ENCODE peak calls at places on chromosomes 5 and 9, in five cellular contexts. A is Right ventricle myocardium superior, C is left colon, W is K562, J is left lung. L is an unnamed sample.

GRCh38 chr5:6404129-6404528 is 25.8 kb upstream of the MED10 start:
- ATAC-seq in A (no peak), C (no peak), W (no peak), J (no peak), L (no peak)

GRCh38 chr9:93286252-93287188 is 102.6 kb downstream of the WNK2 start:
- ATAC-seq in A (no peak), C (no peak), W (no peak), J (no peak), L (no peak)

GRCh38 chr5:82620957-82621600 is 342.9 kb upstream of the RPS23 start:
- ATAC-seq in A (no peak), C (no peak), W (no peak), J (peak; percentile 17), L (no peak)

GRCh38 chr5:57303985-57304384 is 130.1 kb downstream of the GPBP1 start:
- ATAC-seq in A (no peak), C (no peak), W (peak; percentile 51), J (no peak), L (no peak)

GRCh38 chr5:151174612-151175101 is 17.1 kb upstream of the ANXA6 start:
- ATAC-seq in A (peak; percentile 53), C (no peak), W (no peak), J (peak; percentile 24), L (no peak)

GRCh38 chr9:136242908-136243525 is 2.6 kb downstream of the QSOX2 start:
- ATAC-seq in A (no peak), C (no peak), W (peak; percentile 36), J (no peak), L (no peak)

GRCh38 chr5:151721812-151722391 is 35.2 kb upstream of the SPARC start:
- ATAC-seq in A (no peak), C (peak; percentile 74), W (no peak), J (no peak), L (no peak)

GRCh38 chr9:20989923-20990341 is 41.5 kb downstream of the HACD4 start:
- ATAC-seq in A (peak; percentile 66), C (no peak), W (no peak), J (peak; percentile 71), L (no peak)

GRCh38 chr9:91346644-91347043 is 15.1 kb downstream of the AUH start:
- ATAC-seq in A (no peak), C (no peak), W (no peak), J (no peak), L (no peak)

GRCh38 chr9:23731373-23731772 is 94.7 kb downstream of the ELAVL2 start:
- ATAC-seq in A (no peak), C (peak; percentile 73), W (no peak), J (no peak), L (no peak)

GRCh38 chr5:72206994-72207393 is 99.7 kb downstream of the MAP1B start:
- ATAC-seq in A (no peak), C (no peak), W (no peak), J (no peak), L (no peak)

GRCh38 chr5:56993241-56993640 is 41.3 kb upstream of the MIER3 start:
- ATAC-seq in A (no peak), C (no peak), W (no peak), J (no peak), L (no peak)

GRCh38 chr5:15547440-15547839 is 47.5 kb downstream of the FBXL7 start:
- ATAC-seq in A (peak; percentile 32), C (no peak), W (no peak), J (no peak), L (no peak)

GRCh38 chr9:82601272-82601835 is 461.6 kb downstream of the RASEF start:
- ATAC-seq in A (peak; percentile 51), C (no peak), W (no peak), J (no peak), L (peak; percentile 93)

GRCh38 chr5:1325191-1325741 is 19.6 kb downstream of the CLPTM1L start:
- ATAC-seq in A (no peak), C (peak; percentile 17), W (no peak), J (peak; percentile 10), L (no peak)

GRCh38 chr9:27394154-27394825 is 97.3 kb upstream of the EQTN start:
- ATAC-seq in A (peak; percentile 18), C (peak; percentile 86), W (no peak), J (peak; percentile 89), L (peak; percentile 28)

L was measured in SK-N-SH treated with all-trans-retinoic acid at 6 μM for 48 hours.